ENCODE peak calls at places on chromosomes 1 and 21, in four cellular contexts. E, M, Q and C are unnamed samples.

GRCh38 chr1:87134625-87135024 is 194.1 kb upstream of the LMO4 start:
- DNase-seq in Q (no peak), M (no peak), E (no peak), C (peak; percentile 68)

GRCh38 chr1:117652421-117652820 is 46.6 kb downstream of the TENT5C start:
- DNase-seq in Q (no peak), E (no peak), M (no peak), C (no peak)

GRCh38 chr1:174963547-174964125 is 36.1 kb upstream of the CACYBP start:
- DNase-seq in Q (no peak), E (no peak), M (no peak), C (no peak)

GRCh38 chr21:14900058-14900457 is 164.7 kb downstream of the NRIP1 start:
- DNase-seq in M (no peak), E (no peak), Q (no peak), C (no peak)

GRCh38 chr1:228974296-228974695 is 239.0 kb downstream of the RHOU start:
- DNase-seq in Q (no peak), M (no peak), E (peak; percentile 19), C (peak; percentile 55)

GRCh38 chr1:230682274-230682673 is 31.6 kb downstream of the AGT start:
- DNase-seq in Q (peak; percentile 41), E (no peak), M (no peak), C (no peak)

GRCh38 chr1:45442272-45442671 is 48.7 kb downstream of the TESK2 start:
- DNase-seq in M (no peak), E (no peak), Q (no peak), C (no peak)

GRCh38 chr1:117812868-117813511 is 116.4 kb downstream of the GDAP2 start:
- DNase-seq in Q (no peak), E (no peak), M (no peak), C (no peak)

GRCh38 chr1:22773981-22774471 is 63.4 kb downstream of the EPHB2 start:
- DNase-seq in M (peak; percentile 80), Q (peak; percentile 67), E (no peak), C (peak; percentile 78)

GRCh38 chr21:21196848-21197247 is 198.6 kb downstream of the NCAM2 start:
- DNase-seq in Q (no peak), E (no peak), M (no peak), C (no peak)
- TF ChIP-seq CTCF in Q (no peak), E (no peak), M (no peak), C (no peak)

GRCh38 chr21:42221581-42222345 is 2.8 kb downstream of the ABCG1 start:
- DNase-seq in Q (no peak), M (no peak), E (peak; percentile 56), C (no peak)

GRCh38 chr21:42222386-42222785 is 3.4 kb downstream of the ABCG1 start:
- DNase-seq in E (peak; percentile 41), M (no peak), Q (no peak), C (no peak)

GRCh38 chr21:42220138-42220701 is 1.3 kb downstream of the ABCG1 start:
- DNase-seq in Q (peak; percentile 91), M (peak; percentile 25), E (peak; percentile 77), C (peak; percentile 73)

GRCh38 chr21:42218836-42219605 is at the start of gene ABCG1:
- DNase-seq in Q (peak; percentile 70), E (peak; percentile 74), M (no peak), C (no peak)

DNA sequence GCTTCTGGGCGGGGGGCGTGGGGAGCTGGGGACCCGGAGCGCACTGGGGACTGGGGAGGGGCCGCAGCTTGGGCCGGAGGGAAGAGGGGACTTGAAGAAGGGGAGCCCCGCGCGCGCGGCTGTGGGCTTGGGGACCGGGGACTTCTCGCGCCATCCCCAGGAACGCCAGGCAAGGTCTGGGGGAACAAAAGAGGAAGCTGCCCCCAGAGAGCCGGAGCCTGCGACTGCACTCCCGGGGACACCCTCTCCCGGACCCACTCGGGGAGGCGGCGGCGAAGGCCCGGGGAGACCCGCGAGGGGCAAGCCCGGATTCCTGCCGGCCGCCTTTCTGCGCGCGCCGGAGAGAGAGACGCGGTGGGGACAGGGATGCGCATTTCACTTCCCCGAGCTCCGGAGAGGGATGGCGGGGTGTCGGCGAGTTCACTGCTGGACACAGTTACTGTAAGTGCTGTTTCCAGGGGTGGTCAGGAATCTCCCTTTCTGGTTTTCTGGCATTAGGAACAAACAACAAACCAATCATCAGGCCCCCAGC is 732 bp downstream of the ABCG1 start:
- DNase-seq in Q (peak; percentile 58), E (peak; percentile 70), M (no peak), C (no peak)
- H3K27ac ChIP-seq in Q (peak overlapping the region; percentile 94), E (peak overlapping the region; percentile 79), M (peak overlapping the region; percentile 7), C (peak overlapping the region; percentile 71)

GRCh38 chr1:151720190-151720953 is 950 bp upstream of the RIIAD1 start:
- DNase-seq in Q (no peak), E (no peak), M (no peak), C (no peak)
- H3K27me3 ChIP-seq in Q (no peaks in the 10 kb centered on the region), E (peaks cover 26% of the 10 kb centered on the region), M (no peaks in the 10 kb centered on the region), C (no peaks in the 10 kb centered on the region)

GRCh38 chr1:232950197-232950918 is at the start of gene NTPCR:
- DNase-seq in M (peak; percentile 94), E (peak; percentile 94), Q (peak; percentile 93), C (peak; percentile 92)
- TF ChIP-seq CTCF in M (no peak), E (no peak), Q (no peak), C (no peak)

GRCh38 chr1:33334081-33334552 is 13.2 kb upstream of the A3GALT2 start:
- DNase-seq in M (peak; percentile 71), E (peak; percentile 90), Q (peak; percentile 81), C (peak; percentile 95)

GRCh38 chr1:33332881-33333280 is 12.0 kb upstream of the A3GALT2 start:
- DNase-seq in M (no peak), E (no peak), Q (no peak), C (no peak)

GRCh38 chr1:33331444-33332356 is 10.8 kb upstream of the A3GALT2 start:
- DNase-seq in Q (no peak), M (no peak), E (peak; percentile 43), C (no peak)

GRCh38 chr1:33330906-33331305 is 10.0 kb upstream of the A3GALT2 start:
- DNase-seq in E (peak; percentile 40), Q (no peak), M (no peak), C (no peak)

GRCh38 chr1:33332357-33332789 is 11.5 kb upstream of the A3GALT2 start:
- DNase-seq in M (no peak), E (no peak), Q (peak; percentile 64), C (no peak)
- H3K27ac ChIP-seq in M (peak overlapping the region; percentile 53), E (peak overlapping the region; percentile 83), Q (peak overlapping the region; percentile 87), C (peak overlapping the region; percentile 71)

GRCh38 chr1:203518541-203518940 is 24.6 kb downstream of the OPTC start:
- DNase-seq in Q (no peak), M (no peak), E (no peak), C (no peak)
- H3K27me3 ChIP-seq in Q (no peaks in the 10 kb centered on the region), M (no peaks in the 10 kb centered on the region), E (no peaks in the 10 kb centered on the region), C (no peaks in the 10 kb centered on the region)